ENCODE peak calls at places on chromosomes 2 and 18, in seven cellular contexts. O is germinal center, A is mucosa of gallbladder, W is pancreas, K is kidney epithelial cell, D is mesenteric fat pad, B is EL. E is an unnamed sample.

GRCh38 chr2:182638652-182639051 is 77.4 kb upstream of the DNAJC10 start:
- DNase-seq in O (no peak), A (no peak), W (no peak), K (no peak), D (no peak), B (no peak), E (no peak)

GRCh38 chr18:3248062-3248669 is 565 bp downstream of the MYL12A start:
- DNase-seq in O (no peak), A (peak), W (no peak), K (no peak), D (no peak), B (no peak), E (no peak)

GRCh38 chr2:240586919-240587800 is 626 bp downstream of the CAPN10 start:
- DNase-seq in O (peak), A (no peak), W (peak), K (no peak), D (no peak), B (peak), E (no peak)

GRCh38 chr18:62981566-62981965 is 266.2 kb downstream of the PHLPP1 start:
- DNase-seq in O (no peak), A (no peak), W (no peak), K (no peak), D (no peak), B (no peak), E (no peak)

GRCh38 chr2:224083631-224084030 is 44.5 kb upstream of the SERPINE2 start:
- DNase-seq in O (no peak), A (no peak), W (no peak), K (no peak), D (no peak), B (no peak), E (no peak)

GRCh38 chr18:48835119-48835518 is 115.6 kb downstream of the SMAD7 start:
- DNase-seq in O (no peak), A (no peak), W (no peak), K (no peak), D (no peak), B (no peak), E (no peak)

GRCh38 chr2:163730556-163730955 is 5.3 kb downstream of the FIGN start:
- DNase-seq in O (no peak), A (no peak), W (no peak), K (no peak), D (no peak), B (no peak), E (no peak)

GRCh38 chr2:234550056-234550455 is 53.2 kb upstream of the ARL4C start:
- DNase-seq in O (no peak), A (no peak), W (no peak), K (no peak), D (no peak), B (no peak), E (no peak)

GRCh38 chr18:54222922-54223567 is 1.4 kb downstream of the MBD2 start:
- DNase-seq in O (no peak), A (no peak), W (no peak), K (no peak), D (no peak), B (no peak), E (no peak)

GRCh38 chr2:126664234-126664633 is 8.3 kb downstream of the GYPC start:
- DNase-seq in O (peak), A (no peak), W (no peak), K (no peak), D (peak), B (no peak), E (no peak)

GRCh38 chr2:54459037-54459441 is 2.9 kb downstream of the SPTBN1 start:
- DNase-seq in O (no peak), A (no peak), W (no peak), K (no peak), D (no peak), B (peak), E (no peak)